ENCODE peak calls at places on chromosome 16, in four cellular contexts. A, K, I and D are unnamed samples.

GRCh38 chr16:67277999-67278772 is 1.1 kb upstream of the PLEKHG4 start:
- DNase-seq in A (no peak), K (no peak), I (no peak), D (peak)

GRCh38 chr16:85650864-85651811 is 37.6 kb downstream of the GINS2 start:
- DNase-seq in A (no peak), K (no peak), I (no peak), D (peak)

GRCh38 chr16:48279199-48279598 is 31.9 kb upstream of the ABCC11 start:
- DNase-seq in A (no peak), K (no peak), I (no peak), D (no peak)

GRCh38 chr16:53502331-53503269 is at the start of gene AKTIP:
- DNase-seq in A (peak), K (peak), I (no peak), D (peak)

GRCh38 chr16:84463221-84463620 is 41.2 kb downstream of the MEAK7 start:
- DNase-seq in A (no peak), K (no peak), I (no peak), D (peak)

GRCh38 chr16:24609740-24610420 is 70.5 kb downstream of the RBBP6 start:
- DNase-seq in A (no peak), K (no peak), I (peak), D (peak)

GRCh38 chr16:86533076-86533475 is 22.0 kb downstream of the MTHFSD start:
- DNase-seq in A (no peak), K (no peak), I (no peak), D (no peak)

GRCh38 chr16:68345351-68345810 is 34.6 kb downstream of the PRMT7 start:
- DNase-seq in A (no peak), K (no peak), I (no peak), D (no peak)

GRCh38 chr16:84367750-84368320 is 503 bp upstream of the ATP2C2 start:
- DNase-seq in A (no peak), K (no peak), I (no peak), D (no peak)

GRCh38 chr16:67917140-67917851 is 14.4 kb downstream of the CTRL start:
- DNase-seq in A (no peak), K (no peak), I (no peak), D (peak)

GRCh38 chr16:85364323-85365040 is 248.6 kb upstream of the GSE1 start:
- DNase-seq in A (no peak), K (no peak), I (no peak), D (no peak)

GRCh38 chr16:920722-921121 is 50.1 kb downstream of the LMF1 start:
- DNase-seq in A (no peak), K (no peak), I (no peak), D (peak)

GRCh38 chr16:9422769-9423513 is 331.5 kb downstream of the HAPSTR1 start:
- DNase-seq in A (no peak), K (no peak), I (no peak), D (peak)

GRCh38 chr16:87094246-87094865 is 222.8 kb downstream of the C16orf95 start:
- DNase-seq in A (no peak), K (no peak), I (no peak), D (no peak)

GRCh38 chr16:52022177-52022576 is 524.8 kb downstream of the TOX3 start:
- DNase-seq in A (no peak), K (no peak), I (no peak), D (no peak)

GRCh38 chr16:49548571-49548970 is 175.0 kb downstream of the C16orf78 start:
- DNase-seq in A (no peak), K (no peak), I (no peak), D (no peak)

GRCh38 chr16:89031715-89032659 is 55.0 kb upstream of the CBFA2T3 start:
- DNase-seq in A (peak), K (peak), I (no peak), D (peak)

GRCh38 chr16:12188674-12189249 is 212.2 kb downstream of the SNX29 start:
- DNase-seq in A (no peak), K (no peak), I (no peak), D (no peak)

GRCh38 chr16:19105891-19106624 is 7.7 kb upstream of the ITPRIPL2 start:
- DNase-seq in A (no peak), K (no peak), I (no peak), D (no peak)

GRCh38 chr16:17377360-17378324 is 93.1 kb downstream of the XYLT1 start:
- DNase-seq in A (no peak), K (no peak), I (no peak), D (no peak)

GRCh38 chr16:67223992-67224391 is 2.9 kb upstream of the TMEM208 start:
- DNase-seq in A (no peak), K (no peak), I (no peak), D (no peak)

GRCh38 chr16:70270176-70270575 is 18.4 kb upstream of the EXOSC6 start:
- DNase-seq in A (no peak), K (no peak), I (no peak), D (no peak)

GRCh38 chr16:57677622-57678369 is 9.7 kb downstream of the ADGRG3 start:
- DNase-seq in A (no peak), K (no peak), I (no peak), D (no peak)

GRCh38 chr16:68074850-68075249 is 10.3 kb upstream of the NFATC3 start:
- DNase-seq in A (peak), K (peak), I (no peak), D (no peak)